ENCODE peak calls at places on chromosome 7, in seven cellular contexts. M is body of pancreas, H is WERI-Rb-1, U is natural killer cell, Y is fibroblast of lung, G is psoas muscle, V is HFFc6. F is an unnamed sample.

GRCh38 chr7:88344956-88345832 is 38.5 kb upstream of the STEAP4 start:
- DNase-seq in M (peak; percentile 54), H (peak; percentile 69), U (no peak), Y (peak; percentile 25), G (peak; percentile 57), V (no peak), F (no peak)

GRCh38 chr7:50852901-50853300 is 70.2 kb upstream of the GRB10 start:
- DNase-seq in M (no peak), H (no peak), U (no peak), Y (peak; percentile 19), G (no peak), V (no peak), F (no peak)

GRCh38 chr7:3037259-3037658 is 6.4 kb downstream of the CARD11 start:
- DNase-seq in M (no peak), H (no peak), U (no peak), Y (no peak), G (no peak), V (no peak), F (no peak)

GRCh38 chr7:70710011-70710480 is 421.9 kb upstream of the GALNT17 start:
- DNase-seq in M (peak; percentile 22), H (no peak), U (no peak), Y (peak; percentile 93), G (no peak), V (no peak), F (no peak)

GRCh38 chr7:105285118-105285874 is 103.4 kb downstream of the SRPK2 start:
- DNase-seq in M (no peak), H (no peak), U (no peak), Y (no peak), G (no peak), V (no peak), F (no peak)

GRCh38 chr7:131302876-131303707 is 24.6 kb upstream of the MKLN1 start:
- DNase-seq in M (peak; percentile 61), H (peak; percentile 33), U (no peak), Y (peak; percentile 13), G (no peak), V (peak; percentile 28), F (no peak)

GRCh38 chr7:134520130-134520529 is 7.2 kb upstream of the AKR1B10 start:
- DNase-seq in M (no peak), H (no peak), U (no peak), Y (no peak), G (no peak), V (no peak), F (no peak)

GRCh38 chr7:126501617-126502016 is 751.1 kb downstream of the GRM8 start:
- DNase-seq in M (no peak), H (peak; percentile 10), U (no peak), Y (no peak), G (no peak), V (no peak), F (no peak)

GRCh38 chr7:148107741-148108140 is 482.8 kb upstream of the C7orf33 start:
- DNase-seq in M (no peak), H (no peak), U (no peak), Y (no peak), G (no peak), V (no peak), F (no peak)

GRCh38 chr7:28083159-28083997 is 97.2 kb downstream of the JAZF1 start:
- DNase-seq in M (peak; percentile 37), H (no peak), U (no peak), Y (no peak), G (no peak), V (no peak), F (peak; percentile 70)

GRCh38 chr7:124171068-124171467 is 138.2 kb upstream of the TMEM229A start:
- DNase-seq in M (peak; percentile 16), H (peak; percentile 24), U (no peak), Y (no peak), G (no peak), V (no peak), F (no peak)

GRCh38 chr7:16764942-16765341 is 11.4 kb downstream of the TSPAN13 start:
- DNase-seq in M (no peak), H (no peak), U (no peak), Y (no peak), G (no peak), V (no peak), F (no peak)

GRCh38 chr7:25884265-25884664 is 267.7 kb upstream of the NFE2L3 start:
- DNase-seq in M (no peak), H (no peak), U (no peak), Y (no peak), G (no peak), V (no peak), F (no peak)

GRCh38 chr7:139739863-139740597 is 37.8 kb downstream of the HIPK2 start:
- DNase-seq in M (peak; percentile 62), H (no peak), U (no peak), Y (no peak), G (peak; percentile 60), V (no peak), F (no peak)

GRCh38 chr7:41046221-41046761 is 656.6 kb downstream of the INHBA start:
- DNase-seq in M (no peak), H (no peak), U (no peak), Y (peak; percentile 81), G (no peak), V (no peak), F (no peak)

GRCh38 chr7:41047789-41048191 is 655.1 kb downstream of the INHBA start:
- DNase-seq in M (peak; percentile 25), H (no peak), U (no peak), Y (peak; percentile 54), G (no peak), V (peak; percentile 38), F (no peak)

GRCh38 chr7:41047192-41047591 is 655.7 kb downstream of the INHBA start:
- DNase-seq in M (no peak), H (no peak), U (no peak), Y (no peak), G (no peak), V (no peak), F (no peak)

GRCh38 chr7:41046778-41047177 is 656.1 kb downstream of the INHBA start:
- DNase-seq in M (no peak), H (no peak), U (no peak), Y (no peak), G (no peak), V (no peak), F (no peak)

DNA sequence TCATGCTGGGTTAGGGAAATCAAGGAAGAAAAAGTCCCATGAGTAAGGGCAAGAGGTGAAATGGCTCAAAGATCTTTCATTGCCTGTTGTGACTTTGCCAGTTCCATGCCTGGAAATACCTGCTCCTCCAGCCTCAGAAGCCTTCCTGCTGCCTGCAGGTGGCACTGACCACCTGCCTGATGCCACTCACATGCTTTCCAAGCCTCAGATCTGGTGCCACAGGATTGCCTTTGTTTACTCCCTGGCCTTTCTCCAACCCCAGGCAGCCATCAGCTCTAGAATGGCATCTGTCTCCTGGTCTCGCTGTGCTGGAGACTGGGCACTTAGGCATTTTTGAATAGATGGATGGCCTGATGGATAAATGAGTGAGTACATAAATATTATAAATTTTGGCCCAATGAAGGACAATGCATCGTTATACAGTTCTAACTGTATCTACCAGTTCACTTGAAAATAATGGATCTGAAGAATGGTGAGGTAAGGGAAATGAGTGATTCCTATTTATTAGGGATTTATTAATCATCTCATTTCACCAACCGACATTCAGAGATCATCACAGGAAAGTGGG is 657.2 kb downstream of the INHBA start:
- DNase-seq in M (peak; percentile 39), H (no peak), U (no peak), Y (no peak), G (no peak), V (no peak), F (no peak)
- TF ChIP-seq CTCF in M (peak; percentile 52), H (no peak), U (no peak), Y (no peak), G (no peak), V (peak; percentile 17), F (no peak)

GRCh38 chr7:130152270-130153141 is 52.7 kb downstream of the TMEM209 start:
- DNase-seq in M (no peak), H (no peak), U (no peak), Y (peak; percentile 61), G (no peak), V (peak; percentile 26), F (no peak)

GRCh38 chr7:130154131-130154500 is 51.1 kb downstream of the TMEM209 start:
- DNase-seq in M (peak; percentile 68), H (no peak), U (no peak), Y (no peak), G (no peak), V (no peak), F (no peak)

GRCh38 chr7:130153251-130153908 is 51.8 kb downstream of the TMEM209 start:
- DNase-seq in M (no peak), H (no peak), U (no peak), Y (no peak), G (no peak), V (no peak), F (no peak)

GRCh38 chr7:130156140-130156539 is 49.1 kb downstream of the TMEM209 start:
- DNase-seq in M (no peak), H (no peak), U (no peak), Y (no peak), G (no peak), V (no peak), F (no peak)

DNA sequence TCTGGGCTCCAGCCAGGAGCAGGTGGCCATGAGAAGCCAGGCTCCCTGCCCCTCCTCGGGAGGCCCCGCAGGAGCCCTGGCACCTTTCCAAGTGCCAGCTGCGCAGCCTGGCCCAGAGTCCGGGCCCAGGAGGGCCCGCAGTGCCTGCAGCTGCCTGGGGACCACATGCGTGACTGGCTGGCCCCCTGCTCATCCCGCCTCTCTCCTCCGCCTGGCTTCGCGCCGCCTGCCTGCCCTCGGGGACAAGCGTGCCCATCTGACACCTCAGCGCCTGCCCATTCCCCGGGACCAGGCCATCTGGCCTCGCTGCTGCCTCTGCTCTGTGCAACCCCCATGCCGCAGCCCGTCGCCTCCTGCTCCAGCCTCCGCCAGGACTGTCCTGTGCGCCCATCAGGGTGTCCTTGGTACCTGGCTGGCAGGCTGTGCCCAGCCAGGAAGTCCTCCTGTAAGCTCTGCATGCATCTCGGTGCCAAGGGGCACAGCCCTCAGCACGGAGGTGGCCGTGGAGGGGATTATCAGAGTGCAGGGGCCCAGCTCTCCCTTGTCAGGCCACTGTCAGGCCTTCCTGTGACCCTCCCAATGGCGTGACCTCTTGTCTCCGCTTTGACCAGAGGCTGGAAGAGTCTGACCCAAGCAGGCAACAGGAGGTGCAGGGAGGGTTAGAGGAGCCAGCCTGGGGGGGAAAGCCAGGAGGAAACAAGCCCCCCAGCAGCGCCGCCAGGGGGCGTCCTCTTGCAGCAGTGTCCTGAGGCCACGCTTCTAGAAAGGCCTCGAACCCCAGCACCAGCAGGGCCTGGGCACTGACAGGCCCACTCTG is 50.5 kb downstream of the TMEM209 start:
- DNase-seq in M (peak; percentile 81), H (no peak), U (no peak), Y (no peak), G (peak; percentile 70), V (no peak), F (no peak)
- TF ChIP-seq CTCF in M (no peak), H (peak; percentile 31), U (no peak), Y (no peak), G (no peak), V (peak; percentile 61), F (no peak)

GRCh38 chr7:155296788-155297516 is 726 bp upstream of the INSIG1 start:
- DNase-seq in M (peak; percentile 72), H (no peak), U (peak; percentile 80), Y (peak; percentile 77), G (peak; percentile 84), V (peak; percentile 77), F (peak; percentile 89)
- TF ChIP-seq CTCF in M (peak; percentile 68), H (no peak), U (peak; percentile 17), Y (no peak), G (peak; percentile 18), V (peak; percentile 40), F (peak; percentile 42)

DNA sequence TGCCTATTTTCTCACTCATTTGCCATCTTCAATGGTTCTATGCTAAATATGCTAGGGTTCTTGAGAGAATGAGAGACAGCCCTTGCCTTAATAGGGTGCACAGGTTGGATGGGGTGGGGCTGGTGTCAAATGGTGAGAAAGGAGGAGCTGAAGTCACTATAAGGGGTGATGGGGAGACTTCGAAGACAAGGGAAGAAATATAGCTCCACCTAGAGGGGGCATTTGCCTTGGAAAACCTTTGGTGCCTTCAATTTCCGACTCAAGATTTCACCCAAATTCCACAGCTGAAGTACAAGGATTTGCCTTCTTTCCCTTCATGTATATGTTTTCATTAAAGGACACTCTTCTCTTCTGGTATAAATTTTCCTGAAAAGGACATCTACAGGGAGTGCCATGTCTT is 5.6 kb downstream of the PTN start:
- DNase-seq in M (no peak), H (no peak), U (no peak), Y (no peak), G (no peak), V (no peak), F (no peak)
- TF ChIP-seq CTCF in M (no peak), H (peak; percentile 28), U (no peak), Y (no peak), G (no peak), V (peak; percentile 58), F (no peak)

F was measured in CD14-positive monocyte.